ENCODE peak calls at places on chromosome 17, in nine cellular contexts. J is A549; G is cardiac muscle cell; Z is pancreas; U is CD8-positive, alpha-beta T cell; P is A673; Q is testis; N is HCT116; H is thoracic aorta. M is an unnamed sample.

GRCh38 chr17:61345081-61345480 is 54.6 kb upstream of the TBX2 start:
- DNase-seq in J (no peak), G (no peak), Z (no peak), U (no peak), P (no peak), Q (no peak), N (no peak), H (no peak), M (no peak)

GRCh38 chr17:9401434-9401833 is 174.2 kb downstream of the STX8 start:
- DNase-seq in J (peak; percentile 28), G (peak; percentile 71), Z (no peak), U (no peak), P (no peak), Q (no peak), N (no peak), H (no peak), M (peak; percentile 39)

GRCh38 chr17:1232331-1232730 is 37.9 kb upstream of the BHLHA9 start:
- DNase-seq in J (no peak), G (no peak), Z (no peak), U (no peak), P (no peak), Q (no peak), N (no peak), H (no peak), M (no peak)

GRCh38 chr17:63919311-63919723 is 678 bp upstream of the GH1 start:
- DNase-seq in J (peak; percentile 92), G (peak; percentile 61), Z (no peak), U (peak; percentile 85), P (peak; percentile 73), Q (peak; percentile 64), N (peak; percentile 59), H (no peak), M (peak; percentile 15)

GRCh38 chr17:16911141-16911937 is 60.6 kb downstream of the TNFRSF13B start:
- DNase-seq in J (no peak), G (no peak), Z (no peak), U (peak; percentile 49), P (no peak), Q (peak; percentile 23), N (no peak), H (no peak), M (no peak)

GRCh38 chr17:58006563-58006923 is 503 bp downstream of the SRSF1 start:
- DNase-seq in J (peak; percentile 59), G (peak; percentile 87), Z (peak; percentile 85), U (peak; percentile 72), P (peak; percentile 90), Q (peak; percentile 93), N (peak; percentile 49), H (peak; percentile 55), M (peak; percentile 45)

GRCh38 chr17:8126306-8127066 is 2.6 kb upstream of the HES7 start:
- DNase-seq in J (peak; percentile 65), G (peak; percentile 81), Z (peak; percentile 84), U (peak; percentile 64), P (peak; percentile 74), Q (peak; percentile 56), N (no peak), H (no peak), M (no peak)

GRCh38 chr17:19288453-19288852 is 51.3 kb downstream of the EPN2 start:
- DNase-seq in J (no peak), G (peak; percentile 75), Z (no peak), U (no peak), P (no peak), Q (no peak), N (no peak), H (no peak), M (no peak)

GRCh38 chr17:17972126-17972951 is at the start of the genes DRC3 and TOM1L2:
- DNase-seq in J (peak; percentile 100), G (peak; percentile 100), Z (peak; percentile 100), U (peak; percentile 100), P (peak; percentile 100), Q (peak; percentile 100), N (peak; percentile 100), H (peak; percentile 100), M (peak; percentile 100)

GRCh38 chr17:17972952-17973254 is 241 bp downstream of the DRC3 start:
- DNase-seq in J (no peak), G (no peak), Z (no peak), U (no peak), P (no peak), Q (no peak), N (no peak), H (no peak), M (no peak)

GRCh38 chr17:17970699-17971430 is 1.3 kb downstream of the TOM1L2 start:
- DNase-seq in J (no peak), G (no peak), Z (no peak), U (no peak), P (no peak), Q (no peak), N (no peak), H (no peak), M (no peak)

GRCh38 chr17:17975441-17975840 is 2.8 kb downstream of the DRC3 start:
- DNase-seq in J (no peak), G (no peak), Z (no peak), U (no peak), P (no peak), Q (no peak), N (no peak), H (no peak), M (no peak)

DNA sequence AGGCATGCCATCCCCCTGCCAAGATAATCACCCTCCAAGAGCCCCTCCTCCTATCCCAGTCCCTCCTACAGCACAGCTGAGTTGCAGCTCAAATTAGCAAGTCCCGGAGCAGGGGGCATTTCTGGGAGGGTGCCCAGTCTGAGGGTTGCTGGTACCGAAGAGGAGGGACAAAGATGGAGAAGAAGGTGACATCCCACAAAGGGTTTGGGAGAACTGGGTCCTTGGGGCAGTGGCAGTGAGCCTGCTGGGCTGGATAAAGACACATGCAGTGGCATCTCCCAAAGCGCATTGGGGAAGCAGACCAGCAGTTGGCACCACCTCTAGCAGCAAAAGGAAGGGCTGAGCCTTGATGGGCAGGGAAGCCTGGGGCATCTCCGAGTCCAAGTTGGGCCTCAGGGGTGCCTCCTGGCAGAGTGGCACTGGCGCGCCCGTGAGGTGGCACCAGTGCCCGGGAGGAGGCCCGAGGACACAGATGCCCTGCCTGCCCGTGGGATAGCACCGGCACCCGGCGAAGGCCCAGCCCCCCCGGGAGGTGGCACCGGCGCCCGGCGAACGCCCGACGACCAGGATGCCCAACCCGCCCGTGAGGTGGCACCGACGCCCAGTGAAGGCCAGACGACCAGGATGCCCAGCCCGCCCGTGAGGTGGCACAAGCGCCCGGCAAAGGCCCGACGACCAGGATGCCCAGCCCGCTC is 622 bp downstream of the TOM1L2 start:
- DNase-seq in J (peak; percentile 25), G (peak; percentile 45), Z (peak; percentile 89), U (no peak), P (no peak), Q (peak; percentile 60), N (no peak), H (no peak), M (no peak)
- TF ChIP-seq CTCF in J (no peak), G (no peak), Z (no peak), U (no peak), P (no peak), Q (no peak), N (no peak), H (no peak), M (no peak)

GRCh38 chr17:82373731-82374625 is 2.4 kb downstream of the UTS2R start:
- DNase-seq in J (no peak), G (no peak), Z (peak; percentile 75), U (no peak), P (no peak), Q (no peak), N (no peak), H (no peak), M (no peak)
- H3K27ac ChIP-seq in J (no peak overlapping the region), G (no peak overlapping the region), Z (no peak overlapping the region), U (no peak overlapping the region), P (peak overlapping the region; percentile 37), Q (no peak overlapping the region), N (no peak overlapping the region), H (no peak overlapping the region), M (no peak overlapping the region)

GRCh38 chr17:11797803-11798202 is 199.5 kb downstream of the ZNF18 start:
- DNase-seq in J (peak; percentile 17), G (no peak), Z (no peak), U (no peak), P (peak; percentile 6), Q (peak; percentile 65), N (no peak), H (no peak), M (no peak)
- TF ChIP-seq CTCF in J (peak; percentile 9), G (no peak), Z (no peak), U (no peak), P (peak; percentile 53), Q (no peak), N (peak; percentile 63), H (no peak), M (no peak)

DNA sequence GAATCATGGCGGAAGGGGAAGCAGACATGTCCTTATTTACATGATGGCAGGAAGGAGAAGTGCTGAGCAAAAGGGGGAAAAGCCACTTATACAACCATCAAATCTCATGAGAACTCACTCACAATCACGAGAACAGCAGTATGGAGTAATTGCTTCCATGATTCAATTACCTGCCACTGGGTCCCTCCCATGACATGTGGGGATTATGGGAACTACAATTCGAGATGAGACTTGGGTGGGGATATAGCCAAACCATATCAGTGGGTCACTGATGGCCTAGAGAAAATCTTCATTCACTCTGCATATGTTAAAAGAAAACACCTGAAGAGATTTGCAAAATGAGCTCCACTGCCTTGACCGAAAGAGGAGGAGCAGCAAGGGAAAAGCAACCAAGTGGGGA is 130.3 kb upstream of the FAM20A start:
- DNase-seq in J (no peak), G (no peak), Z (no peak), U (no peak), P (no peak), Q (no peak), N (no peak), H (no peak), M (no peak)
- H3K27ac ChIP-seq in J (no peak overlapping the region), G (peak overlapping the region; percentile 99), Z (no peak overlapping the region), U (no peak overlapping the region), P (no peak overlapping the region), Q (no peak overlapping the region), N (no peak overlapping the region), H (no peak overlapping the region), M (no peak overlapping the region)

DNA sequence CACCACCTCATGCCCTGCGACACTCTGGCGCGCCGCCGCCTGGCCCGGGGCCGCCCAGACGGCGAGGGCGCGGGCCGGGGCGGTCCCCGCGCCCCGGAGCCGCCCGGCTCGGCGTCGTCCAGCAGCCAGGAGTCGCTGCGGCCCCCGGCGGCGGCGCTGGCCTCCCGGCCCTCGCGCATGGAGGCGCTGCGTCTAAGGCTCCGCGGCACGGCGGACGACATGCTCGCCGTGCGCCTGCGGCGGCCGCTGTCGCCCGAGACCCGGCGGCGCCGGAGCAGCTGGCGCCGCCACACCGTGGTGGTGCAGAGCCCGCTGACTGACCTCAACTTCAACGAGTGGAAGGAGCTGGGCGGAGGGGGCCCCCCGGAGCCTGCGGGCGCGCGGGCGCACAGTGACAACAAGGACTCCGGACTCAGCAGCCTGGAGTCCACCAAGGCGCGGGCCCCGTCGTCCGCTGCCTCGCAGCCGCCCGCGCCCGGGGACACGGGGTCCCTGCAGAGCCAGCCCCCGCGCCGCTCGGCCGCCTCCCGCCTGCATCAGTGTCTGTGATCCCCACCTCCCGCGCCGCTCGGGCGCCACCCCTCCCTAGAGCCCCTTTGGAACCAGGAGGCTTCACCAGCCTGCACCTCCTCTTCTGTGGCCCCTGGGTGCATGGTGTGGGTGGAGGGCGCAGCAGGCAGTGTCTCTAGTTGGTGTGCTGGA is 82.3 kb downstream of the ARHGAP23 start:
- DNase-seq in J (no peak), G (peak; percentile 81), Z (no peak), U (no peak), P (peak; percentile 27), Q (no peak), N (no peak), H (no peak), M (no peak)
- TF ChIP-seq CTCF in J (no peak), G (no peak), Z (no peak), U (no peak), P (no peak), Q (no peak), N (no peak), H (no peak), M (no peak)

GRCh38 chr17:75722076-75722475 is 817 bp downstream of the ITGB4 start:
- DNase-seq in J (no peak), G (no peak), Z (peak; percentile 71), U (no peak), P (no peak), Q (no peak), N (no peak), H (no peak), M (no peak)
- H3K27ac ChIP-seq in J (peak overlapping the region; percentile 93), G (no peak overlapping the region), Z (peak overlapping the region; percentile 79), U (no peak overlapping the region), P (no peak overlapping the region), Q (no peak overlapping the region), N (peak overlapping the region; percentile 94), H (peak overlapping the region; percentile 38), M (no peak overlapping the region)

M was measured in AG04450.